ENCODE peak calls at places on chromosomes 6 and 20, in four cellular contexts. X is HCT116, U is HepG2, T is K562. L is an unnamed sample.

GRCh38 chr20:32210206-32210605 is 2.5 kb downstream of the POFUT1 start:
- DNase-seq in X (no peak), U (no peak), T (no peak), L (no peak)

GRCh38 chr20:24786096-24786495 is 163.0 kb upstream of the CST7 start:
- DNase-seq in X (no peak), U (no peak), T (no peak), L (no peak)

GRCh38 chr6:23446394-23447001 is 679.5 kb upstream of the NRSN1 start:
- DNase-seq in X (peak), U (no peak), T (no peak), L (peak)

GRCh38 chr6:9025223-9025622 is 589.9 kb upstream of the SLC35B3 start:
- DNase-seq in X (no peak), U (no peak), T (no peak), L (no peak)

GRCh38 chr6:133814797-133815196 is 74.1 kb upstream of the TCF21 start:
- DNase-seq in X (peak), U (no peak), T (no peak), L (no peak)

GRCh38 chr6:122838060-122838780 is 49.2 kb downstream of the SMPDL3A start:
- DNase-seq in X (no peak), U (peak), T (no peak), L (peak)

GRCh38 chr6:133641111-133641510 is 247.8 kb upstream of the TCF21 start:
- DNase-seq in X (no peak), U (no peak), T (no peak), L (no peak)

GRCh38 chr6:13863699-13864155 is 49.4 kb upstream of the MCUR1 start:
- DNase-seq in X (no peak), U (peak), T (peak), L (no peak)

GRCh38 chr6:68876792-68877493 is 241.9 kb downstream of the ADGRB3 start:
- DNase-seq in X (no peak), U (peak), T (no peak), L (no peak)

GRCh38 chr20:21027569-21027968 is 78.6 kb downstream of the LINC00237 start:
- DNase-seq in X (peak), U (peak), T (no peak), L (no peak)

GRCh38 chr6:134074151-134074712 is 21.8 kb upstream of the SLC2A12 start:
- DNase-seq in X (no peak), U (peak), T (no peak), L (no peak)

GRCh38 chr6:83609248-83609647 is 96.9 kb downstream of the PRSS35 start:
- DNase-seq in X (no peak), U (no peak), T (no peak), L (no peak)

GRCh38 chr6:100435299-100435698 is 29.4 kb downstream of the SIM1 start:
- DNase-seq in X (peak), U (no peak), T (no peak), L (no peak)

GRCh38 chr6:89479902-89480301 is 47.0 kb downstream of the ANKRD6 start:
- DNase-seq in X (no peak), U (no peak), T (no peak), L (no peak)

GRCh38 chr6:7730852-7731251 is 5.0 kb downstream of the BMP6 start:
- DNase-seq in X (no peak), U (peak), T (no peak), L (peak)

GRCh38 chr20:3420211-3420707 is 12.8 kb upstream of the DNAAF9 start:
- DNase-seq in X (no peak), U (no peak), T (no peak), L (no peak)

GRCh38 chr6:158754738-158755137 is 64.4 kb downstream of the EZR start:
- DNase-seq in X (no peak), U (no peak), T (no peak), L (no peak)

GRCh38 chr6:156977527-156978291 is 200.5 kb downstream of the ARID1B start:
- DNase-seq in X (no peak), U (no peak), T (no peak), L (no peak)

GRCh38 chr6:139850512-139850911 is 476.1 kb upstream of the CITED2 start:
- DNase-seq in X (no peak), U (no peak), T (no peak), L (no peak)

GRCh38 chr6:139847322-139847797 is 472.9 kb upstream of the CITED2 start:
- DNase-seq in X (no peak), U (no peak), T (no peak), L (no peak)

GRCh38 chr6:139841794-139842215 is 467.4 kb upstream of the CITED2 start:
- DNase-seq in X (no peak), U (no peak), T (no peak), L (no peak)

GRCh38 chr6:139844907-139845306 is 470.5 kb upstream of the CITED2 start:
- DNase-seq in X (no peak), U (no peak), T (no peak), L (no peak)

GRCh38 chr6:139846538-139847321 is 472.3 kb upstream of the CITED2 start:
- DNase-seq in X (no peak), U (no peak), T (no peak), L (no peak)
- TF ChIP-seq SIN3A in X (no peak), U (no peak), T (no peak), L (no peak)

DNA sequence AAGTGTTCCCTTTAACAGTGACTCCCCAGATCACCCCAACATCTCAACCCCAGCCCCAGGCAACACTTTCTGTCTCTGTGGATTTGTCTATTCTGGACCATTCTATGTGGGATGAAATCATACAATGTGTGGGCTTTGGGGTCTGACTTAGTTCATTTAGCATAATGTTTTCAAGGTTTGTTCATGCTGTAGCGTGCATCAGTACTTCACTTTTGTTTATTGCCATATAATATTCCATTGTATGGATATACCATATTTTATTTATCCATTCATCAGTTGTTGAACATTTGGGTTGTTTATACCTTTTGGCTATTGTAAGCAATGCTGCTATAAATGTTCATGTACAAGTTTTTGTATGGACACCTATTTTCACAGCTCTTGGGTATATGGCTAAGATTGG is 31.0 kb downstream of the FOXF2 start:
- DNase-seq in X (no peak), U (no peak), T (no peak), L (no peak)
- TF ChIP-seq TCF7L2 in X (no peak), U (no peak), T (no peak), L (no peak)

DNA sequence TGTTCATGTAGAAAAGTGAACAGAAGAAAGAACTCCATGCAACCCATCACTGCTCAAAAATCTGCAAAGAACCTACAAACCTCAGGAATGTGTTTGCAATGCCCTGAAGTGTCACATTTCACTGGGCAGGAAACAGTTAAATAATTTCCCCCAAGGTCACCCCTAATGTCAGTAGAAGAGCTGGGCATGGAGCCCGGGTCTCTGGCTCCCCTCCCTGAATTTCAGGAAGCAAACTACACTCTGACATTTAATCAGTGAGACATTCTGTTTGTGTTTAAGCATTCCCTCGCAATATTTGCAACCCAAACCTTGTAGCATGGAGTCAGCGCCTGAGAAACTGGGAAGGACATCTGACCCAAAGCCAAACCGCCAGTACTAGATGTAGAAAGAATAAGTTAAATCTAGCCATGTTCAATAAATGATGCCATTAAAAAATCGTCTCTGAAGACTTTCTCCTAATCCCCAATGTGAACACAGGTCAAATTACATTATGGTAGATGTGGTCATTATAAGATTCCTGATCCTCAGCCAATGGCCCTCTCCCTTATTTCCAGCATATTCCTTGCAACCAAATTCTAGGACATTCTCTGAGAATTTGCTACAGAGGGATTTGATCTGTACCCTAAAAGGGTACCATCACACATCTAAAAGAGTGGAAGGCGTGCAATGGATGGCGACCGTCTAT is 91.2 kb upstream of the ADTRP start:
- DNase-seq in X (no peak), U (no peak), T (no peak), L (no peak)
- TF ChIP-seq REST in X (no peak), U (no peak), T (no peak), L (no peak)

GRCh38 chr6:32607988-32608298 is 18.3 kb upstream of the HLA-DRB1 start:
- DNase-seq in X (no peak), U (no peak), T (no peak), L (no peak)
- TF ChIP-seq SIN3A in X (no peak), U (no peak), T (no peak), L (no peak)

GRCh38 chr6:19465760-19466159 is 371.4 kb upstream of the ID4 start:
- DNase-seq in X (no peak), U (no peak), T (no peak), L (peak)
- TF ChIP-seq TCF7L2 in X (no peak), U (no peak), T (no peak), L (peak)

GRCh38 chr20:645318-646106 is 7.5 kb downstream of the SRXN1 start:
- DNase-seq in X (peak), U (peak), T (peak), L (peak)
- TF ChIP-seq REST in X (no peak), U (peak), T (no peak), L (no peak)

GRCh38 chr20:63230800-63231268 is 4.9 kb upstream of the BIRC7 start:
- DNase-seq in X (no peak), U (peak), T (peak), L (no peak)
- TF ChIP-seq SIN3A in X (no peak), U (no peak), T (no peak), L (no peak)

GRCh38 chr6:32108727-32109113 is 418 bp downstream of the TNXB start:
- DNase-seq in X (no peak), U (no peak), T (no peak), L (no peak)

GRCh38 chr6:32108094-32108627 is 977 bp downstream of the TNXB start:
- DNase-seq in X (no peak), U (no peak), T (peak), L (no peak)

GRCh38 chr6:32107447-32107846 is 1.7 kb downstream of the TNXB start:
- DNase-seq in X (no peak), U (no peak), T (no peak), L (no peak)

GRCh38 chr6:32102255-32102654 is 6.9 kb downstream of the TNXB start:
- DNase-seq in X (no peak), U (no peak), T (no peak), L (no peak)

DNA sequence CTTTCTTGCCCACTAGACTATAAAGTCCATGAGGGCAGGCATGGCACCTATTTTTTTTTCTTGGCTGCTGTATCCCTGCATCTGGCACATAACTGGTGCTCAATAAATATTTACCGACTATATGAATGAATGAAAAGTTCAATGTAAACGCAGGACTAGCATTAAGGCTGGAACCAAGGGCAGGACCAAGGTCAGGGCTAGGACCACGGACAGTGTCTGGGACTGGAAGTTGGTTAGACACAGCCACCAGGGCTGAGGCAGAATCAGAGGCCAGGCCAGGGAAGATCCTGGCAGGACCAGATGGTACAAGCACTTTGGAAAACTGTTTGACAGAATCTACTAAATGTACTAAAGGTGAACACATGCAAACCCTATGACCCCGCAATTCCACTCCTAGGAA is 3.7 kb downstream of the TNXB start:
- DNase-seq in X (no peak), U (no peak), T (no peak), L (no peak)
- TF ChIP-seq TCF7L2 in X (no peak), U (no peak), T (no peak), L (no peak)